ENCODE peak calls at places on chromosomes 2 and 18, in five cellular contexts. One of them, this sample, is unnamed.
A peak's percentile ranks its signal among the peaks of the same experiment; 100 is the strongest.

GRCh38 chr18:13136689-13137040 is 81.9 kb upstream of the LDLRAD4 start:
- DNase-seq in NCI-H1417: peak; percentile 69
- DNase-seq in RPMI7951: peak; percentile 36
- DNase-seq in HepG2: no peak
- DNase-seq in CD8-positive, alpha-beta memory T cell: peak; percentile 14
- DNase-seq in this sample: no peak

GRCh38 chr2:109432421-109432820 is 181.3 kb downstream of the SEPTIN10 start:
- DNase-seq in NCI-H1417: no peak
- DNase-seq in HepG2: no peak
- DNase-seq in RPMI7951: no peak
- DNase-seq in CD8-positive, alpha-beta memory T cell: no peak
- DNase-seq in this sample: no peak

GRCh38 chr18:3170762-3171161 is 49.0 kb downstream of the MYOM1 start:
- DNase-seq in RPMI7951: no peak
- DNase-seq in NCI-H1417: no peak
- DNase-seq in CD8-positive, alpha-beta memory T cell: no peak
- DNase-seq in HepG2: no peak
- DNase-seq in this sample: no peak

GRCh38 chr2:161414385-161415040 is 1.6 kb upstream of the TBR1 start:
- DNase-seq in NCI-H1417: peak; percentile 41
- DNase-seq in HepG2: peak; percentile 23
- DNase-seq in CD8-positive, alpha-beta memory T cell: no peak
- DNase-seq in RPMI7951: peak; percentile 78
- DNase-seq in this sample: no peak

GRCh38 chr18:23721711-23722479 is 32.6 kb downstream of the LAMA3 start:
- DNase-seq in CD8-positive, alpha-beta memory T cell: no peak
- DNase-seq in NCI-H1417: peak; percentile 36
- DNase-seq in HepG2: no peak
- DNase-seq in RPMI7951: no peak
- DNase-seq in this sample: no peak

GRCh38 chr2:218898109-218898878 is 17.6 kb downstream of the WNT10A start:
- DNase-seq in HepG2: peak; percentile 33
- DNase-seq in RPMI7951: peak; percentile 58
- DNase-seq in CD8-positive, alpha-beta memory T cell: peak; percentile 69
- DNase-seq in NCI-H1417: peak; percentile 58
- DNase-seq in this sample: no peak

GRCh38 chr2:64143154-64144056 is 815 bp downstream of the PELI1 start:
- DNase-seq in NCI-H1417: peak; percentile 96
- DNase-seq in HepG2: peak; percentile 21
- DNase-seq in RPMI7951: peak; percentile 46
- DNase-seq in CD8-positive, alpha-beta memory T cell: peak; percentile 51
- DNase-seq in this sample: no peak

GRCh38 chr2:5666798-5667197 is 25.4 kb upstream of the SOX11 start:
- DNase-seq in RPMI7951: no peak
- DNase-seq in NCI-H1417: no peak
- DNase-seq in HepG2: no peak
- DNase-seq in CD8-positive, alpha-beta memory T cell: no peak
- DNase-seq in this sample: no peak

This sample was measured in DMS 273 treated with DMSO at 0.1 percent for 48 hours.